ENCODE peak calls at places on chromosomes 5 and 9, in four cellular contexts. One of them, this sample, is unnamed.

GRCh38 chr9:113386571-113387393 is 10.0 kb upstream of the HDHD3 start:
- DNase-seq in NCI-H2081: no peak
- DNase-seq in stimulated activated CD8-positive, alpha-beta memory T cell treated with anti-CD3 and anti-CD28 coated beads, Interleukin-2, amount 100 ng/mL, for 48 hours: no peak
- DNase-seq in cardiac septum: no peak
- DNase-seq in this sample: no peak

GRCh38 chr5:5103249-5103648 is 36.9 kb upstream of the ADAMTS16 start:
- DNase-seq in NCI-H2081: no peak
- DNase-seq in cardiac septum: no peak
- DNase-seq in stimulated activated CD8-positive, alpha-beta memory T cell treated with anti-CD3 and anti-CD28 coated beads, Interleukin-2, amount 100 ng/mL, for 48 hours: no peak
- DNase-seq in this sample: no peak

GRCh38 chr9:137023157-137023556 is 4.9 kb downstream of the ABCA2 start:
- DNase-seq in cardiac septum: no peak
- DNase-seq in stimulated activated CD8-positive, alpha-beta memory T cell treated with anti-CD3 and anti-CD28 coated beads, Interleukin-2, amount 100 ng/mL, for 48 hours: no peak
- DNase-seq in NCI-H2081: no peak
- DNase-seq in this sample: no peak

GRCh38 chr9:33185858-33186257 is 18.7 kb upstream of the B4GALT1 start:
- DNase-seq in NCI-H2081: no peak
- DNase-seq in cardiac septum: no peak
- DNase-seq in stimulated activated CD8-positive, alpha-beta memory T cell treated with anti-CD3 and anti-CD28 coated beads, Interleukin-2, amount 100 ng/mL, for 48 hours: no peak
- DNase-seq in this sample: no peak

GRCh38 chr9:5971740-5972139 is 43.7 kb downstream of the RANBP6 start:
- DNase-seq in cardiac septum: no peak
- DNase-seq in stimulated activated CD8-positive, alpha-beta memory T cell treated with anti-CD3 and anti-CD28 coated beads, Interleukin-2, amount 100 ng/mL, for 48 hours: no peak
- DNase-seq in NCI-H2081: no peak
- DNase-seq in this sample: no peak

GRCh38 chr5:149403923-149404745 is 25.0 kb upstream of the IL17B start:
- DNase-seq in cardiac septum: no peak
- DNase-seq in stimulated activated CD8-positive, alpha-beta memory T cell treated with anti-CD3 and anti-CD28 coated beads, Interleukin-2, amount 100 ng/mL, for 48 hours: no peak
- DNase-seq in NCI-H2081: no peak
- DNase-seq in this sample: no peak

GRCh38 chr9:119677811-119678530 is 308.7 kb upstream of the BRINP1 start:
- DNase-seq in stimulated activated CD8-positive, alpha-beta memory T cell treated with anti-CD3 and anti-CD28 coated beads, Interleukin-2, amount 100 ng/mL, for 48 hours: no peak
- DNase-seq in NCI-H2081: no peak
- DNase-seq in cardiac septum: no peak
- DNase-seq in this sample: no peak

GRCh38 chr9:18720691-18721090 is 246.7 kb downstream of the ADAMTSL1 start:
- DNase-seq in stimulated activated CD8-positive, alpha-beta memory T cell treated with anti-CD3 and anti-CD28 coated beads, Interleukin-2, amount 100 ng/mL, for 48 hours: no peak
- DNase-seq in cardiac septum: no peak
- DNase-seq in NCI-H2081: no peak
- DNase-seq in this sample: no peak

GRCh38 chr5:69130241-69130640 is 36.4 kb downstream of the SLC30A5 start:
- DNase-seq in NCI-H2081: no peak
- DNase-seq in cardiac septum: no peak
- DNase-seq in stimulated activated CD8-positive, alpha-beta memory T cell treated with anti-CD3 and anti-CD28 coated beads, Interleukin-2, amount 100 ng/mL, for 48 hours: no peak
- DNase-seq in this sample: no peak

GRCh38 chr5:159412284-159413046 is 82.2 kb upstream of the IL12B start:
- DNase-seq in stimulated activated CD8-positive, alpha-beta memory T cell treated with anti-CD3 and anti-CD28 coated beads, Interleukin-2, amount 100 ng/mL, for 48 hours: peak; percentile 43
- DNase-seq in cardiac septum: no peak
- DNase-seq in NCI-H2081: no peak
- DNase-seq in this sample: no peak

GRCh38 chr9:129907196-129907595 is 71.9 kb downstream of the USP20 start:
- DNase-seq in cardiac septum: no peak
- DNase-seq in stimulated activated CD8-positive, alpha-beta memory T cell treated with anti-CD3 and anti-CD28 coated beads, Interleukin-2, amount 100 ng/mL, for 48 hours: no peak
- DNase-seq in NCI-H2081: no peak
- DNase-seq in this sample: no peak

GRCh38 chr9:92525306-92525705 is 10.5 kb downstream of the ECM2 start:
- DNase-seq in cardiac septum: no peak
- DNase-seq in NCI-H2081: no peak
- DNase-seq in stimulated activated CD8-positive, alpha-beta memory T cell treated with anti-CD3 and anti-CD28 coated beads, Interleukin-2, amount 100 ng/mL, for 48 hours: no peak
- DNase-seq in this sample: no peak

GRCh38 chr5:91091471-91092234 is 291.5 kb downstream of the ARRDC3 start:
- DNase-seq in cardiac septum: no peak
- DNase-seq in NCI-H2081: no peak
- DNase-seq in stimulated activated CD8-positive, alpha-beta memory T cell treated with anti-CD3 and anti-CD28 coated beads, Interleukin-2, amount 100 ng/mL, for 48 hours: no peak
- DNase-seq in this sample: no peak

GRCh38 chr5:136012041-136012804 is 16.6 kb upstream of the TGFBI start:
- DNase-seq in cardiac septum: no peak
- DNase-seq in stimulated activated CD8-positive, alpha-beta memory T cell treated with anti-CD3 and anti-CD28 coated beads, Interleukin-2, amount 100 ng/mL, for 48 hours: no peak
- DNase-seq in NCI-H2081: no peak
- DNase-seq in this sample: no peak

GRCh38 chr5:10723519-10723918 is 37.5 kb downstream of the DAP start:
- DNase-seq in stimulated activated CD8-positive, alpha-beta memory T cell treated with anti-CD3 and anti-CD28 coated beads, Interleukin-2, amount 100 ng/mL, for 48 hours: no peak
- DNase-seq in cardiac septum: no peak
- DNase-seq in NCI-H2081: no peak
- DNase-seq in this sample: no peak

GRCh38 chr9:127223810-127224177 is 40.8 kb upstream of the GARNL3 start:
- DNase-seq in cardiac septum: no peak
- DNase-seq in stimulated activated CD8-positive, alpha-beta memory T cell treated with anti-CD3 and anti-CD28 coated beads, Interleukin-2, amount 100 ng/mL, for 48 hours: no peak
- DNase-seq in NCI-H2081: no peak
- DNase-seq in this sample: no peak

GRCh38 chr5:175847503-175847902 is 23.9 kb upstream of the CPLX2 start:
- DNase-seq in NCI-H2081: no peak
- DNase-seq in stimulated activated CD8-positive, alpha-beta memory T cell treated with anti-CD3 and anti-CD28 coated beads, Interleukin-2, amount 100 ng/mL, for 48 hours: no peak
- DNase-seq in cardiac septum: no peak
- DNase-seq in this sample: no peak

GRCh38 chr5:124655211-124655880 is 91.1 kb downstream of the ZNF608 start:
- DNase-seq in stimulated activated CD8-positive, alpha-beta memory T cell treated with anti-CD3 and anti-CD28 coated beads, Interleukin-2, amount 100 ng/mL, for 48 hours: no peak
- DNase-seq in cardiac septum: no peak
- DNase-seq in NCI-H2081: peak; percentile 77
- DNase-seq in this sample: peak; percentile 82

This sample was measured in NCI-H146.